ENCODE peak calls at places on chromosome 21, in eight cellular contexts. One of them, this sample, is unnamed.

GRCh38 chr21:37159053-37159776 is 86.2 kb downstream of the TTC3 start:
- DNase-seq in ascending aorta: no peak
- DNase-seq in stomach: no peak
- DNase-seq in OCI-LY7: no peak
- DNase-seq in transverse colon: no peak
- DNase-seq in naive thymus-derived CD4-positive, alpha-beta T cell: no peak
- DNase-seq in fibroblast of lung: no peak
- DNase-seq in PC-9: no peak
- DNase-seq in this sample: no peak

GRCh38 chr21:41168391-41169257 is 664 bp downstream of the BACE2 start:
- DNase-seq in OCI-LY7: no peak
- DNase-seq in PC-9: peak; percentile 35
- DNase-seq in transverse colon: peak; percentile 63
- DNase-seq in naive thymus-derived CD4-positive, alpha-beta T cell: no peak
- DNase-seq in fibroblast of lung: peak; percentile 82
- DNase-seq in ascending aorta: peak; percentile 87
- DNase-seq in stomach: peak; percentile 56
- DNase-seq in this sample: peak; percentile 54

GRCh38 chr21:39730418-39731107 is 14.4 kb upstream of the IGSF5 start:
- DNase-seq in OCI-LY7: no peak
- DNase-seq in fibroblast of lung: peak; percentile 76
- DNase-seq in transverse colon: no peak
- DNase-seq in ascending aorta: peak; percentile 25
- DNase-seq in PC-9: no peak
- DNase-seq in naive thymus-derived CD4-positive, alpha-beta T cell: no peak
- DNase-seq in stomach: no peak
- DNase-seq in this sample: no peak

GRCh38 chr21:38503588-38503987 is 5.3 kb upstream of the ERG start:
- DNase-seq in naive thymus-derived CD4-positive, alpha-beta T cell: no peak
- DNase-seq in fibroblast of lung: peak; percentile 94
- DNase-seq in stomach: no peak
- DNase-seq in OCI-LY7: no peak
- DNase-seq in PC-9: no peak
- DNase-seq in transverse colon: no peak
- DNase-seq in ascending aorta: peak; percentile 86
- DNase-seq in this sample: no peak

GRCh38 chr21:38669186-38669585 is 136.5 kb upstream of the ETS2 start:
- DNase-seq in transverse colon: peak; percentile 24
- DNase-seq in naive thymus-derived CD4-positive, alpha-beta T cell: no peak
- DNase-seq in fibroblast of lung: peak; percentile 36
- DNase-seq in ascending aorta: no peak
- DNase-seq in stomach: no peak
- DNase-seq in OCI-LY7: peak; percentile 19
- DNase-seq in PC-9: no peak
- DNase-seq in this sample: no peak

GRCh38 chr21:38679531-38679930 is 126.2 kb upstream of the ETS2 start:
- DNase-seq in naive thymus-derived CD4-positive, alpha-beta T cell: no peak
- DNase-seq in stomach: no peak
- DNase-seq in ascending aorta: no peak
- DNase-seq in OCI-LY7: no peak
- DNase-seq in PC-9: no peak
- DNase-seq in fibroblast of lung: peak; percentile 85
- DNase-seq in transverse colon: no peak
- DNase-seq in this sample: no peak

GRCh38 chr21:26758083-26758861 is 86.9 kb downstream of the ADAMTS1 start:
- DNase-seq in transverse colon: no peak
- DNase-seq in OCI-LY7: no peak
- DNase-seq in fibroblast of lung: peak; percentile 4
- DNase-seq in PC-9: no peak
- DNase-seq in naive thymus-derived CD4-positive, alpha-beta T cell: no peak
- DNase-seq in ascending aorta: no peak
- DNase-seq in stomach: no peak
- DNase-seq in this sample: no peak

GRCh38 chr21:36260030-36260787 is 59.8 kb upstream of the MORC3 start:
- DNase-seq in transverse colon: peak; percentile 41
- DNase-seq in OCI-LY7: peak; percentile 79
- DNase-seq in naive thymus-derived CD4-positive, alpha-beta T cell: no peak
- DNase-seq in fibroblast of lung: peak; percentile 69
- DNase-seq in ascending aorta: peak; percentile 69
- DNase-seq in stomach: peak; percentile 33
- DNase-seq in PC-9: peak; percentile 44
- DNase-seq in this sample: peak; percentile 65

GRCh38 chr21:34983680-34984086 is 65.4 kb downstream of the RUNX1 start:
- DNase-seq in ascending aorta: no peak
- DNase-seq in stomach: no peak
- DNase-seq in OCI-LY7: no peak
- DNase-seq in fibroblast of lung: peak; percentile 86
- DNase-seq in naive thymus-derived CD4-positive, alpha-beta T cell: no peak
- DNase-seq in transverse colon: no peak
- DNase-seq in PC-9: no peak
- DNase-seq in this sample: no peak

GRCh38 chr21:38434913-38435533 is 63.3 kb downstream of the ERG start:
- DNase-seq in PC-9: no peak
- DNase-seq in transverse colon: no peak
- DNase-seq in OCI-LY7: no peak
- DNase-seq in ascending aorta: peak; percentile 86
- DNase-seq in stomach: no peak
- DNase-seq in naive thymus-derived CD4-positive, alpha-beta T cell: no peak
- DNase-seq in fibroblast of lung: peak; percentile 87
- DNase-seq in this sample: no peak

GRCh38 chr21:27269646-27270045 is 302.8 kb upstream of the ADAMTS5 start:
- DNase-seq in OCI-LY7: no peak
- DNase-seq in fibroblast of lung: peak; percentile 89
- DNase-seq in naive thymus-derived CD4-positive, alpha-beta T cell: no peak
- DNase-seq in transverse colon: no peak
- DNase-seq in stomach: no peak
- DNase-seq in ascending aorta: no peak
- DNase-seq in PC-9: no peak
- DNase-seq in this sample: no peak

GRCh38 chr21:32653326-32653901 is 41.2 kb upstream of the CFAP298 start:
- DNase-seq in OCI-LY7: peak; percentile 37
- DNase-seq in stomach: no peak
- DNase-seq in PC-9: no peak
- DNase-seq in naive thymus-derived CD4-positive, alpha-beta T cell: no peak
- DNase-seq in ascending aorta: no peak
- DNase-seq in fibroblast of lung: no peak
- DNase-seq in transverse colon: no peak
- DNase-seq in this sample: peak; percentile 32

GRCh38 chr21:35314896-35315582 is 265.9 kb upstream of the RUNX1 start:
- DNase-seq in PC-9: no peak
- DNase-seq in fibroblast of lung: peak; percentile 45
- DNase-seq in stomach: no peak
- DNase-seq in transverse colon: no peak
- DNase-seq in ascending aorta: no peak
- DNase-seq in naive thymus-derived CD4-positive, alpha-beta T cell: no peak
- DNase-seq in OCI-LY7: no peak
- DNase-seq in this sample: no peak

GRCh38 chr21:23887709-23888303 is 1719.5 kb downstream of the MRPL39 start:
- DNase-seq in PC-9: no peak
- DNase-seq in stomach: no peak
- DNase-seq in naive thymus-derived CD4-positive, alpha-beta T cell: no peak
- DNase-seq in ascending aorta: no peak
- DNase-seq in transverse colon: peak; percentile 11
- DNase-seq in OCI-LY7: no peak
- DNase-seq in fibroblast of lung: no peak
- DNase-seq in this sample: no peak

GRCh38 chr21:15549671-15550070 is 180.1 kb upstream of the USP25 start:
- DNase-seq in ascending aorta: no peak
- DNase-seq in transverse colon: no peak
- DNase-seq in naive thymus-derived CD4-positive, alpha-beta T cell: no peak
- DNase-seq in OCI-LY7: no peak
- DNase-seq in fibroblast of lung: peak; percentile 20
- DNase-seq in stomach: no peak
- DNase-seq in PC-9: no peak
- DNase-seq in this sample: no peak

GRCh38 chr21:16589046-16589445 is 859.3 kb downstream of the USP25 start:
- DNase-seq in fibroblast of lung: peak; percentile 29
- DNase-seq in transverse colon: no peak
- DNase-seq in PC-9: peak; percentile 43
- DNase-seq in OCI-LY7: no peak
- DNase-seq in ascending aorta: no peak
- DNase-seq in naive thymus-derived CD4-positive, alpha-beta T cell: no peak
- DNase-seq in stomach: no peak
- DNase-seq in this sample: no peak
- H3K27ac ChIP-seq in fibroblast of lung: no peak overlapping the region
- H3K27ac ChIP-seq in transverse colon: no peak overlapping the region
- H3K27ac ChIP-seq in PC-9: peak overlapping the region; percentile 90
- H3K27ac ChIP-seq in OCI-LY7: no peak overlapping the region
- H3K27ac ChIP-seq in ascending aorta: peak overlapping the region; percentile 73
- H3K27ac ChIP-seq in naive thymus-derived CD4-positive, alpha-beta T cell: no peak overlapping the region
- H3K27ac ChIP-seq in stomach: no peak overlapping the region
- H3K27ac ChIP-seq in this sample: no peak overlapping the region

GRCh38 chr21:31342328-31342727 is 1.7 kb downstream of the TIAM1 start:
- DNase-seq in OCI-LY7: peak; percentile 6
- DNase-seq in transverse colon: no peak
- DNase-seq in PC-9: peak; percentile 60
- DNase-seq in naive thymus-derived CD4-positive, alpha-beta T cell: no peak
- DNase-seq in ascending aorta: no peak
- DNase-seq in stomach: no peak
- DNase-seq in fibroblast of lung: no peak
- DNase-seq in this sample: no peak

GRCh38 chr21:31340942-31341487 is 3.0 kb downstream of the TIAM1 start:
- DNase-seq in transverse colon: no peak
- DNase-seq in OCI-LY7: no peak
- DNase-seq in fibroblast of lung: no peak
- DNase-seq in ascending aorta: no peak
- DNase-seq in PC-9: no peak
- DNase-seq in stomach: no peak
- DNase-seq in naive thymus-derived CD4-positive, alpha-beta T cell: no peak
- DNase-seq in this sample: no peak

GRCh38 chr21:31343680-31344480 is at the start of gene TIAM1:
- DNase-seq in ascending aorta: peak; percentile 69
- DNase-seq in fibroblast of lung: peak; percentile 88
- DNase-seq in stomach: peak; percentile 43
- DNase-seq in OCI-LY7: no peak
- DNase-seq in transverse colon: peak; percentile 36
- DNase-seq in PC-9: peak; percentile 82
- DNase-seq in naive thymus-derived CD4-positive, alpha-beta T cell: no peak
- DNase-seq in this sample: no peak

GRCh38 chr21:31340499-31340898 is 3.6 kb downstream of the TIAM1 start:
- DNase-seq in PC-9: no peak
- DNase-seq in fibroblast of lung: no peak
- DNase-seq in naive thymus-derived CD4-positive, alpha-beta T cell: no peak
- DNase-seq in ascending aorta: no peak
- DNase-seq in OCI-LY7: no peak
- DNase-seq in stomach: no peak
- DNase-seq in transverse colon: no peak
- DNase-seq in this sample: no peak

DNA sequence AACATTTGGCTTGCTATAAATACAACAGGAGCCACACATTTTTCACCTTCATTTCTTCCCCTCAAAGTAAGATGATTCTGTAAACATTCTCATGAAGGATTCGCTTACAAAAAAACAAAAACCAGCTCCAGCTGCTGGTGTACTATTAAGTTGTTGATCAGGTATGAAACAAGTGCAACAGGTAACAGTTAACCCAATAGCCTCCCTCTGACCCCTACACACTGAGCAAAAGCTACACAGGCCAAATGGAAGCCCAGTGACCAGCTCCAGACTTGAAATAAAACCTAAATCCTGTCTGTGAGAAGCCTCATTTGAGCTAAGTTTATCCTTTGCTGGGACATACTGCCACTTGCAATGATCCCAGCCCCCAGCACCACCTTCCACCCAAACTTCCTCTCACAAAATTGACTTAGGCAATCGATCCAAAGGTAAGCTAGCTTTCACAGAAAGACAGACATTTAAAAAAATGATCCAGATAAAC is 991 bp downstream of the TIAM1 start:
- DNase-seq in naive thymus-derived CD4-positive, alpha-beta T cell: no peak
- DNase-seq in PC-9: peak; percentile 43
- DNase-seq in ascending aorta: no peak
- DNase-seq in transverse colon: no peak
- DNase-seq in OCI-LY7: no peak
- DNase-seq in stomach: no peak
- DNase-seq in fibroblast of lung: no peak
- DNase-seq in this sample: no peak
- H3K4me3 ChIP-seq in naive thymus-derived CD4-positive, alpha-beta T cell: peak overlapping the region; percentile 34
- H3K4me3 ChIP-seq in PC-9: peak overlapping the region; percentile 81
- H3K4me3 ChIP-seq in ascending aorta: no peak overlapping the region
- H3K4me3 ChIP-seq in transverse colon: no peak overlapping the region
- H3K4me3 ChIP-seq in OCI-LY7: no peak overlapping the region
- H3K4me3 ChIP-seq in stomach: peak overlapping the region; percentile 46
- H3K4me3 ChIP-seq in fibroblast of lung: peak overlapping the region; percentile 63
- H3K4me3 ChIP-seq in this sample: no peak overlapping the region

DNA sequence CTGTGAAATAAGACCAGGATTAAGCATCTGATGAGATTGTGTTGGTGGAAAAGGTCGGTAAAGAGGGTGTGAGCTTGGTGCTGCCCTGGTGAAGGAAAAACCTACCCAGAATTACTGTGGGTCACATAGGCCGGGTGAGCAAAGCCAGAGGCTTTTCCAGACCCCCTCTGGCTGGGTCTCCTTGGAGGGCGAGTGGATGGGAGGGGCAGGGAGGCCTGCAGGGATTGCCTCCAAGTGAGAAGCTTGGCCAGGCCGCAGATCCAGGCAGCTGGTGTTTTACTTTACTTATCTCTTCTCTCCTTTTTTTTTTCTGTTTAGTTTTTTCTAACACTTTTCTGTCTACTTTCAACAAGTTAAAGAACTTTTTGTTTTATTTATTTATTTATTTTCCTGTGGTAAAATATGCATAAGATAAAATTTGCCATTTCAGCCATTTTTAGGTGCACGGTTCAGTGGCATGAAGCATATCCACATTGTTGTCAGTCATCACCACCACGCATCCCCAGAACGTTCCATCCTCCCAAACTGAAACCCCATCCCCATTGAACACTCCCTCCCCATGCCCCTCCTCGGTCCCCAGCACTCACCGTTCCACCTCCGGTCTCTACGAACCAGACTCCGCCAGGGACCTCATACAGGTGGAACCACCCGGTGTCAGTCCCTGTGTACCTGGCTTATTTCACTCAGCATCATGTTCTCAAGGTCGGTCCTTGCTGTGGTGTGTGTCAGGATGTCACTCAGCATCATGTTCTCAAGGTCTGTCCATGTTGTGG is 118.2 kb downstream of the SIK1 start:
- DNase-seq in fibroblast of lung: no peak
- DNase-seq in naive thymus-derived CD4-positive, alpha-beta T cell: no peak
- DNase-seq in ascending aorta: no peak
- DNase-seq in OCI-LY7: no peak
- DNase-seq in transverse colon: no peak
- DNase-seq in PC-9: no peak
- DNase-seq in stomach: no peak
- DNase-seq in this sample: no peak
- H3K4me1 ChIP-seq in fibroblast of lung: no peaks in the 10 kb centered on the region
- H3K4me1 ChIP-seq in naive thymus-derived CD4-positive, alpha-beta T cell: no peaks in the 10 kb centered on the region
- H3K4me1 ChIP-seq in ascending aorta: no peaks in the 10 kb centered on the region
- H3K4me1 ChIP-seq in OCI-LY7: peaks cover 50% of the 10 kb centered on the region
- H3K4me1 ChIP-seq in transverse colon: peaks cover 22% of the 10 kb centered on the region
- H3K4me1 ChIP-seq in PC-9: peaks cover 7% of the 10 kb centered on the region
- H3K4me1 ChIP-seq in stomach: peaks cover 23% of the 10 kb centered on the region
- H3K4me1 ChIP-seq in this sample: peaks cover 19% of the 10 kb centered on the region

GRCh38 chr21:33660406-33660805 is 18.1 kb downstream of the ITSN1 start:
- DNase-seq in transverse colon: no peak
- DNase-seq in OCI-LY7: no peak
- DNase-seq in fibroblast of lung: peak; percentile 64
- DNase-seq in ascending aorta: no peak
- DNase-seq in stomach: no peak
- DNase-seq in naive thymus-derived CD4-positive, alpha-beta T cell: no peak
- DNase-seq in PC-9: no peak
- DNase-seq in this sample: no peak
- H3K27ac ChIP-seq in transverse colon: no peak overlapping the region
- H3K27ac ChIP-seq in OCI-LY7: no peak overlapping the region
- H3K27ac ChIP-seq in fibroblast of lung: no peak overlapping the region
- H3K27ac ChIP-seq in ascending aorta: peak overlapping the region; percentile 68
- H3K27ac ChIP-seq in stomach: no peak overlapping the region
- H3K27ac ChIP-seq in naive thymus-derived CD4-positive, alpha-beta T cell: no peak overlapping the region
- H3K27ac ChIP-seq in PC-9: no peak overlapping the region
- H3K27ac ChIP-seq in this sample: no peak overlapping the region